ENCODE peak calls at places on chromosome 10, in nine cellular contexts. B, P, J, O, S, X, M, H and E are unnamed samples.

GRCh38 chr10:1492641-1493040 is 244.7 kb downstream of the ADARB2 start:
- DNase-seq in B (no peak), P (no peak), J (no peak), O (no peak), S (no peak), X (no peak), M (no peak), H (no peak), E (no peak)

GRCh38 chr10:48798486-48799254 is 114.0 kb downstream of the WDFY4 start:
- DNase-seq in B (no peak), P (no peak), J (no peak), O (no peak), S (no peak), X (no peak), M (no peak), H (no peak), E (no peak)

GRCh38 chr10:5570979-5571810 is 46.4 kb downstream of the CALML3 start:
- DNase-seq in B (no peak), P (no peak), J (no peak), O (no peak), S (no peak), X (no peak), M (no peak), H (no peak), E (no peak)

GRCh38 chr10:6607778-6608177 is 27.7 kb upstream of the PRKCQ start:
- DNase-seq in B (no peak), P (no peak), J (no peak), O (no peak), S (no peak), X (no peak), M (no peak), H (peak), E (no peak)

GRCh38 chr10:24303522-24304310 is 94.8 kb downstream of the KIAA1217 start:
- DNase-seq in B (no peak), P (no peak), J (no peak), O (no peak), S (no peak), X (no peak), M (no peak), H (no peak), E (no peak)

GRCh38 chr10:98444314-98445006 is 2.3 kb downstream of the HPS1 start:
- DNase-seq in B (no peak), P (no peak), J (no peak), O (no peak), S (no peak), X (no peak), M (no peak), H (no peak), E (no peak)

GRCh38 chr10:62582804-62583208 is 208.6 kb downstream of the ZNF365 start:
- DNase-seq in B (peak), P (no peak), J (no peak), O (no peak), S (peak), X (no peak), M (no peak), H (no peak), E (no peak)

GRCh38 chr10:86205086-86205760 is 161.4 kb downstream of the GRID1 start:
- DNase-seq in B (no peak), P (no peak), J (no peak), O (no peak), S (no peak), X (no peak), M (no peak), H (no peak), E (no peak)

GRCh38 chr10:44435196-44435595 is 50.3 kb upstream of the CXCL12 start:
- DNase-seq in B (no peak), P (no peak), J (no peak), O (no peak), S (no peak), X (no peak), M (no peak), H (no peak), E (no peak)

GRCh38 chr10:77631241-77631640 is 6.4 kb downstream of the KCNMA1 start:
- DNase-seq in B (no peak), P (no peak), J (no peak), O (no peak), S (no peak), X (no peak), M (no peak), H (no peak), E (no peak)

GRCh38 chr10:84523509-84523908 is 195.1 kb downstream of the CCSER2 start:
- DNase-seq in B (peak), P (no peak), J (no peak), O (no peak), S (peak), X (no peak), M (no peak), H (no peak), E (no peak)

GRCh38 chr10:79381804-79382221 is 34.5 kb downstream of the PPIF start:
- DNase-seq in B (peak), P (no peak), J (no peak), O (no peak), S (peak), X (no peak), M (no peak), H (peak), E (peak)

GRCh38 chr10:12556057-12556456 is 206.7 kb downstream of the CAMK1D start:
- DNase-seq in B (no peak), P (no peak), J (no peak), O (no peak), S (no peak), X (no peak), M (no peak), H (no peak), E (no peak)

GRCh38 chr10:28367865-28368541 is 65.1 kb upstream of the MPP7 start:
- DNase-seq in B (peak), P (peak), J (peak), O (peak), S (no peak), X (no peak), M (peak), H (no peak), E (no peak)

GRCh38 chr10:87643920-87644319 is 15.8 kb upstream of the PAPSS2 start:
- DNase-seq in B (no peak), P (no peak), J (no peak), O (no peak), S (no peak), X (no peak), M (no peak), H (no peak), E (no peak)

GRCh38 chr10:97633921-97634320 is 621 bp upstream of the MORN4 start:
- DNase-seq in B (peak), P (no peak), J (no peak), O (no peak), S (no peak), X (no peak), M (peak), H (no peak), E (no peak)

GRCh38 chr10:84499846-84500245 is 171.5 kb downstream of the CCSER2 start:
- DNase-seq in B (no peak), P (peak), J (peak), O (no peak), S (no peak), X (no peak), M (no peak), H (no peak), E (no peak)

GRCh38 chr10:132364594-132364970 is 32.4 kb upstream of the PWWP2B start:
- DNase-seq in B (no peak), P (no peak), J (no peak), O (no peak), S (no peak), X (no peak), M (no peak), H (no peak), E (no peak)

GRCh38 chr10:99395750-99396445 is 34.5 kb downstream of the GOT1 start:
- DNase-seq in B (no peak), P (no peak), J (peak), O (no peak), S (peak), X (peak), M (no peak), H (no peak), E (no peak)

GRCh38 chr10:43312612-43313011 is 45.7 kb upstream of the RASGEF1A start:
- DNase-seq in B (no peak), P (no peak), J (no peak), O (no peak), S (no peak), X (no peak), M (no peak), H (no peak), E (no peak)

GRCh38 chr10:27947513-27947912 is 51.4 kb downstream of the ODAD2 start:
- DNase-seq in B (no peak), P (no peak), J (no peak), O (no peak), S (no peak), X (no peak), M (no peak), H (no peak), E (no peak)

GRCh38 chr10:108560488-108560887 is 1362.8 kb downstream of the XPNPEP1 start:
- DNase-seq in B (no peak), P (no peak), J (no peak), O (no peak), S (no peak), X (no peak), M (no peak), H (no peak), E (no peak)

GRCh38 chr10:100370561-100370975 is 23.5 kb downstream of the SCD start:
- DNase-seq in B (peak), P (no peak), J (peak), O (no peak), S (peak), X (no peak), M (peak), H (no peak), E (no peak)

GRCh38 chr10:31739759-31740158 is 188.9 kb downstream of the ARHGAP12 start:
- DNase-seq in B (no peak), P (no peak), J (no peak), O (no peak), S (peak), X (no peak), M (no peak), H (no peak), E (no peak)

GRCh38 chr10:49163741-49164140 is 24.4 kb downstream of the TMEM273 start:
- DNase-seq in B (no peak), P (no peak), J (no peak), O (no peak), S (peak), X (no peak), M (no peak), H (no peak), E (no peak)

GRCh38 chr10:110324201-110324804 is 19.6 kb upstream of the SMNDC1 start:
- DNase-seq in B (no peak), P (no peak), J (no peak), O (no peak), S (no peak), X (no peak), M (no peak), H (no peak), E (no peak)

GRCh38 chr10:120969219-120969645 is 118.1 kb downstream of the WDR11 start:
- DNase-seq in B (no peak), P (no peak), J (no peak), O (no peak), S (no peak), X (no peak), M (no peak), H (no peak), E (no peak)

GRCh38 chr10:30219977-30220751 is 128.9 kb downstream of the MTPAP start:
- DNase-seq in B (no peak), P (no peak), J (peak), O (no peak), S (no peak), X (no peak), M (no peak), H (no peak), E (no peak)

GRCh38 chr10:17025444-17026295 is 103.9 kb downstream of the CUBN start:
- DNase-seq in B (no peak), P (no peak), J (peak), O (peak), S (peak), X (no peak), M (peak), H (peak), E (no peak)

GRCh38 chr10:75547391-75548298 is 116.2 kb downstream of the LRMDA start:
- DNase-seq in B (no peak), P (no peak), J (peak), O (no peak), S (peak), X (no peak), M (no peak), H (no peak), E (no peak)

GRCh38 chr10:31645786-31646185 is 282.8 kb downstream of the ARHGAP12 start:
- DNase-seq in B (no peak), P (no peak), J (no peak), O (no peak), S (peak), X (no peak), M (no peak), H (no peak), E (no peak)

GRCh38 chr10:93299606-93300353 is 182.4 kb downstream of the MYOF start:
- DNase-seq in B (no peak), P (no peak), J (no peak), O (no peak), S (no peak), X (no peak), M (no peak), H (no peak), E (no peak)

GRCh38 chr10:80590585-80591125 is 53.0 kb downstream of the SH2D4B start:
- DNase-seq in B (no peak), P (no peak), J (no peak), O (no peak), S (no peak), X (no peak), M (no peak), H (no peak), E (no peak)

GRCh38 chr10:116769791-116770190 is 27.4 kb upstream of the HSPA12A start:
- DNase-seq in B (no peak), P (no peak), J (no peak), O (no peak), S (peak), X (no peak), M (no peak), H (no peak), E (no peak)

GRCh38 chr10:546971-547590 is 142.4 kb downstream of the DIP2C start:
- DNase-seq in B (no peak), P (no peak), J (no peak), O (no peak), S (no peak), X (no peak), M (no peak), H (peak), E (no peak)

GRCh38 chr10:126421745-126422144 is 33.5 kb upstream of the ADAM12 start:
- DNase-seq in B (no peak), P (no peak), J (no peak), O (no peak), S (peak), X (no peak), M (no peak), H (no peak), E (no peak)

GRCh38 chr10:71396084-71396713 is 521 bp upstream of the CDH23 start:
- DNase-seq in B (no peak), P (peak), J (peak), O (no peak), S (no peak), X (peak), M (peak), H (peak), E (peak)

GRCh38 chr10:117004627-117005453 is at the start of gene SHTN1:
- DNase-seq in B (peak), P (peak), J (no peak), O (peak), S (peak), X (peak), M (peak), H (peak), E (peak)